ENCODE peak calls at places on chromosomes 5 and 9, in five cellular contexts. One of them, this sample, is unnamed.

GRCh38 chr9:93093449-93094293 is 2.3 kb upstream of the CARD19 start:
- DNase-seq in cardiac fibroblast: no peak
- DNase-seq in lower lobe of right lung: peak
- DNase-seq in ovary: peak
- DNase-seq in stomach: no peak
- DNase-seq in this sample: no peak

GRCh38 chr9:123339666-123340414 is 16.2 kb upstream of the CRB2 start:
- DNase-seq in stomach: no peak
- DNase-seq in cardiac fibroblast: no peak
- DNase-seq in ovary: no peak
- DNase-seq in lower lobe of right lung: no peak
- DNase-seq in this sample: no peak

GRCh38 chr9:91986248-91986647 is 36.2 kb upstream of the ROR2 start:
- DNase-seq in cardiac fibroblast: no peak
- DNase-seq in ovary: no peak
- DNase-seq in lower lobe of right lung: no peak
- DNase-seq in stomach: no peak
- DNase-seq in this sample: no peak

GRCh38 chr9:36396985-36397384 is 3.1 kb downstream of the RNF38 start:
- DNase-seq in lower lobe of right lung: no peak
- DNase-seq in stomach: no peak
- DNase-seq in ovary: no peak
- DNase-seq in cardiac fibroblast: no peak
- DNase-seq in this sample: peak

GRCh38 chr5:172090976-172091547 is 84.6 kb upstream of the FBXW11 start:
- DNase-seq in stomach: no peak
- DNase-seq in ovary: no peak
- DNase-seq in lower lobe of right lung: no peak
- DNase-seq in cardiac fibroblast: no peak
- DNase-seq in this sample: no peak

GRCh38 chr9:78032599-78033457 is 1.2 kb upstream of the GNAQ start:
- DNase-seq in lower lobe of right lung: no peak
- DNase-seq in stomach: no peak
- DNase-seq in ovary: no peak
- DNase-seq in cardiac fibroblast: no peak
- DNase-seq in this sample: no peak

GRCh38 chr5:154143121-154143725 is 47.3 kb upstream of the GALNT10 start:
- DNase-seq in lower lobe of right lung: no peak
- DNase-seq in stomach: no peak
- DNase-seq in cardiac fibroblast: no peak
- DNase-seq in ovary: no peak
- DNase-seq in this sample: no peak

GRCh38 chr9:76414656-76415055 is 20.4 kb upstream of the RFK start:
- DNase-seq in lower lobe of right lung: no peak
- DNase-seq in stomach: no peak
- DNase-seq in cardiac fibroblast: peak
- DNase-seq in ovary: no peak
- DNase-seq in this sample: peak

GRCh38 chr5:137015540-137016116 is 483.5 kb downstream of the SPOCK1 start:
- DNase-seq in cardiac fibroblast: no peak
- DNase-seq in lower lobe of right lung: no peak
- DNase-seq in stomach: no peak
- DNase-seq in ovary: no peak
- DNase-seq in this sample: no peak

GRCh38 chr9:31119882-31120481 is 1264.5 kb upstream of the ACO1 start:
- DNase-seq in ovary: no peak
- DNase-seq in lower lobe of right lung: no peak
- DNase-seq in cardiac fibroblast: peak
- DNase-seq in stomach: peak
- DNase-seq in this sample: peak

GRCh38 chr5:133245191-133246052 is 193.6 kb downstream of the HSPA4 start:
- DNase-seq in stomach: no peak
- DNase-seq in ovary: no peak
- DNase-seq in cardiac fibroblast: peak
- DNase-seq in lower lobe of right lung: peak
- DNase-seq in this sample: peak

GRCh38 chr5:157554180-157555030 is 21.2 kb downstream of the ADAM19 start:
- DNase-seq in stomach: no peak
- DNase-seq in ovary: no peak
- DNase-seq in lower lobe of right lung: no peak
- DNase-seq in cardiac fibroblast: no peak
- DNase-seq in this sample: no peak

GRCh38 chr9:118318770-118319443 is 614.7 kb downstream of the TLR4 start:
- DNase-seq in ovary: no peak
- DNase-seq in lower lobe of right lung: no peak
- DNase-seq in stomach: no peak
- DNase-seq in cardiac fibroblast: no peak
- DNase-seq in this sample: peak

GRCh38 chr5:12360218-12360617 is 456.0 kb upstream of the CTNND2 start:
- DNase-seq in cardiac fibroblast: no peak
- DNase-seq in lower lobe of right lung: no peak
- DNase-seq in ovary: no peak
- DNase-seq in stomach: no peak
- DNase-seq in this sample: no peak

GRCh38 chr5:79093762-79094161 is 17.8 kb upstream of the BHMT start:
- DNase-seq in ovary: no peak
- DNase-seq in stomach: no peak
- DNase-seq in lower lobe of right lung: no peak
- DNase-seq in cardiac fibroblast: no peak
- DNase-seq in this sample: no peak

GRCh38 chr9:4494806-4495205 is 4.5 kb downstream of the SLC1A1 start:
- DNase-seq in lower lobe of right lung: no peak
- DNase-seq in ovary: no peak
- DNase-seq in stomach: no peak
- DNase-seq in cardiac fibroblast: no peak
- DNase-seq in this sample: no peak

GRCh38 chr5:132827943-132828673 is 2.3 kb downstream of the SHROOM1 start:
- DNase-seq in cardiac fibroblast: no peak
- DNase-seq in lower lobe of right lung: no peak
- DNase-seq in ovary: no peak
- DNase-seq in stomach: no peak
- DNase-seq in this sample: no peak

GRCh38 chr9:137025120-137025966 is 2.7 kb downstream of the ABCA2 start:
- DNase-seq in cardiac fibroblast: no peak
- DNase-seq in ovary: no peak
- DNase-seq in lower lobe of right lung: no peak
- DNase-seq in stomach: peak
- DNase-seq in this sample: no peak

DNA sequence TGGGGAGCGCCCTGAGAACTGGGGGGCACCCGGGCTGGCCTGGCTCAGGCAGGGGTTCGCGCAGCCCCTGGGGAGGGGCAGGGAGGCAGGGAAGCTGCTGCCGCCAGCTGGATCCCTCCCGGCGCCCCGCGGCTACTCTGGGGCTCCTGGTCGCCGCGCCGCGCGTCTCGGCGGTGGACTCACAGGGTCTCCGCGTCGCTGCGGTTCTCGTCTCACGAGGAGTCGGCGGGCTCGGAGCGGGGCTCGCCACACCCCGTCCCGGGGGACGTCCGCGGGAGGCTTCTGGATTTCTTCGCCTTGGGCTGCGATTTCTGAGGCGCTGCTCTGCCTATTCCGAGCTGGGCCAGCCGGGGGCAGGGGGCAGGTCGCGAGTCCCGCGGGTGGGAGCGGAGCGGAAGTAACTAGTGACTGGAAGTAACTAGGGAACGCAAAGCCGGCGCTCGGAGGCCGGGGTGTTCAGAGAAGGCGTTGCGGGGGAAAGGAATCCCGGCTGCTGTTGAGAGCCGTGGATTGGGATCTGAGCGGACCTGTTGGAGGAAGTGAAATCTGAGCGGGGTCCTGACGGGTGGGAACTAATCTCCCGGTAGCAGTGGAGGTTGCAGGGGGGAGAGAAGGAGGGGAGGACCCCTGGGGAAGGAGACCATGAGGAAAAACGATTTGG is 509 bp downstream of the CYSTM1 start:
- DNase-seq in cardiac fibroblast: peak
- DNase-seq in lower lobe of right lung: peak
- DNase-seq in ovary: peak
- DNase-seq in stomach: peak
- DNase-seq in this sample: peak
- TF ChIP-seq CTCF in cardiac fibroblast: peak
- TF ChIP-seq CTCF in lower lobe of right lung: peak
- TF ChIP-seq CTCF in ovary: peak
- TF ChIP-seq CTCF in stomach: peak
- TF ChIP-seq CTCF in this sample: peak

DNA sequence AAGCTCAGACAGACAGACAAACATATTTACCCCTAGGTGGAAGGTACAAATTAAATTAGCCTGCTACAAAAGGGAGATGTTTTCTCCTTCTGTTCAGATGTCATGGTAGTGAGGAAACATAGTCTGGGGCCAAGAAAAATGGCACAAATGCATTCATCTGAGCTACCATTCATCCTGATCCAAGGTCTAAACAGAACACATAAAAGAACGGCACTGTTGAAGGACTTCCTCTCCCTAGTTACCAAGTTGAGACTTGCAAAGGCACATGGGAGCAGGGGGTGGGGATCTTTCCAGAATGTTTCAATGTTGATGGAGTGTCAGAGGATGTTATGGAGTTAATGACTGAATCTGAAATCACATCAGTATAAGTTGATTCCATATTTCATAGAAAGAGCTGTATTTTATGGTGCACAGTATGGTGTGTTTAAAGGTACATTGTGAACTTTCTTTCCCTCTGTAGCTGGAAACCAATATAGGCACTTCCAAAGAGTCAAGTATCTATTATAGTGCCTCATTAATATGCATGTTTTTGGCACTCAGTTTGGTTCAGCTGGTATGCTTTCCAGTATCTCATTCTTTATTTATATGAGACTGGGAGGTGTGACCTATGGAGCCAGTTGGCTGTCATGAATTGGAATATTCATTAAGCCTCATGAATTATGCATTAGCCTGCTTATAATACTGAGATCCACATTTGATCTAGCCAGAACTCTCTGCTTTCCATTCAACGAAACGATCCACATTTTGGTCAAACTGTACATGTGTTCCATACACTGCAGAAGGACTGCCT is 603.1 kb downstream of the NR2F1-AS1 start:
- DNase-seq in lower lobe of right lung: no peak
- DNase-seq in cardiac fibroblast: no peak
- DNase-seq in stomach: no peak
- DNase-seq in ovary: no peak
- DNase-seq in this sample: no peak
- H3K4me3 ChIP-seq in lower lobe of right lung: no peak
- H3K4me3 ChIP-seq in cardiac fibroblast: no peak
- H3K4me3 ChIP-seq in stomach: no peak
- H3K4me3 ChIP-seq in ovary: no peak
- H3K4me3 ChIP-seq in this sample: no peak

GRCh38 chr5:15791859-15792258 is 291.9 kb downstream of the FBXL7 start:
- DNase-seq in cardiac fibroblast: no peak
- DNase-seq in lower lobe of right lung: no peak
- DNase-seq in ovary: no peak
- DNase-seq in stomach: no peak
- DNase-seq in this sample: peak

GRCh38 chr5:15796096-15796495 is 296.1 kb downstream of the FBXL7 start:
- DNase-seq in cardiac fibroblast: no peak
- DNase-seq in stomach: no peak
- DNase-seq in ovary: no peak
- DNase-seq in lower lobe of right lung: no peak
- DNase-seq in this sample: no peak

GRCh38 chr5:15796557-15796956 is 296.6 kb downstream of the FBXL7 start:
- DNase-seq in cardiac fibroblast: no peak
- DNase-seq in stomach: no peak
- DNase-seq in ovary: no peak
- DNase-seq in lower lobe of right lung: no peak
- DNase-seq in this sample: no peak

GRCh38 chr5:15797116-15797515 is 297.1 kb downstream of the FBXL7 start:
- DNase-seq in ovary: no peak
- DNase-seq in cardiac fibroblast: no peak
- DNase-seq in stomach: no peak
- DNase-seq in lower lobe of right lung: no peak
- DNase-seq in this sample: no peak

DNA sequence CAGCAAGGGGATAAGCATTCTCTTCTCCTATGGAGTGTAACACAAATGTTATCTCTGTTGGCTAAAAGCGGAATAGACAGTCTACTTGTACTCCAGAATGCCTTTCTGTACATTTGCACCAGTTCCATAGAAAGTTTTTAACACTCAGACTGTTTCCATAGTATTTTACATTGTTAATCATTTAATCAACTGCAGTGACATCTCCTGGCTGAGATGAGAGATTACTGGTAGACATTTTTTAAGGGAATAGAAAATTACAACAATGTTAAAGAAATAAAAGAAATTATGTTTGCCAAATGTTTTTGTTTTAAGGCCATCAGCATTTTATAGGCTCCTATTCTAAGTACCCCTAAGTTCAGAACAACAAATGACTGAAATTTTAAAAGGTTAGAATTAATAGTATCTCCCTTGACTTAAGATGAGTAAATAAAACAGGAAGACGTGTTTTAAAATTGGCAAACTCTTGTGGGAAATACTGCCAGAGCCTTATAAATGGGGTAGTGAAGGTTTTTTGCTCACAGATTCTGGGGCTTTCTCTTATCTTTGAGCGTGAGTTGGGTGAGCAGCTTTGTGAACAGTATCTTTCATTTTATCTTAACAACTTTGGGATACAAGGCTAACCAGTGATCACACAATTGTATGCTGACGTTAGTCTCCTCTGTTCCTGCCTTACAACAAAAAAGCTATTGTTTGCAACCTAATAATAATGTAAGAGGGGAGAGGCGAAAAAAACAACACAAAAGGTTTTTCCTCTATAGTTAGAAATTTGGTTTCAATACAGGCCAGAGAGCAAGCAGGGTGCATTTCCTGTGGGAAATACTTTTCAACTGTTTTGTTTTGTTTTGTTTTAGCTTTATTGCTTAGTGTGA is 294.4 kb downstream of the FBXL7 start:
- DNase-seq in cardiac fibroblast: peak
- DNase-seq in stomach: no peak
- DNase-seq in lower lobe of right lung: no peak
- DNase-seq in ovary: no peak
- DNase-seq in this sample: peak
- TF ChIP-seq CTCF in cardiac fibroblast: no peak
- TF ChIP-seq CTCF in stomach: no peak
- TF ChIP-seq CTCF in lower lobe of right lung: peak
- TF ChIP-seq CTCF in ovary: no peak
- TF ChIP-seq CTCF in this sample: peak

GRCh38 chr9:14746655-14747054 is 24.1 kb upstream of the CER1 start:
- DNase-seq in ovary: no peak
- DNase-seq in cardiac fibroblast: peak
- DNase-seq in stomach: no peak
- DNase-seq in lower lobe of right lung: no peak
- DNase-seq in this sample: no peak

GRCh38 chr9:14747116-14747515 is 24.6 kb upstream of the CER1 start:
- DNase-seq in cardiac fibroblast: no peak
- DNase-seq in ovary: no peak
- DNase-seq in lower lobe of right lung: no peak
- DNase-seq in stomach: no peak
- DNase-seq in this sample: no peak

GRCh38 chr9:14744768-14745167 is 22.2 kb upstream of the CER1 start:
- DNase-seq in lower lobe of right lung: no peak
- DNase-seq in stomach: no peak
- DNase-seq in ovary: no peak
- DNase-seq in cardiac fibroblast: no peak
- DNase-seq in this sample: no peak

DNA sequence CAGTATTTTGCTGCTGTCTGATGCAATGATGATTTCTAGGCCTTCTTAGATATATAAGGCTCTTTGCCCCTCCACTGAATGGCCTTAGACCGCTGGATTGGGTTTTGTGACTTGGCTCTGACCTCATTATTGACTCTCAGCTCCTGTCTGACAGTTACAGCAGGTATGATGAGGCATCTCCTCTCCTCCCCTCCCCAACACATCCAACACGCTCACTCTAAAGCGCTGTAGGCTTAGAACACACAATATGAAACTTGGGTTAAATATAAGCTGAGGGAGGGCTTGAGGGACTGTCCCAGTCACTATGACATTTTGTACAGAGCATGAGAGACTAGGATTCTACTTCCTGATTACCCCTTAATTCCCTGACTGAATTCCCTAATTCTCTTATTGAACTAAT is 18.8 kb upstream of the CER1 start:
- DNase-seq in cardiac fibroblast: no peak
- DNase-seq in lower lobe of right lung: no peak
- DNase-seq in ovary: no peak
- DNase-seq in stomach: no peak
- DNase-seq in this sample: no peak
- H3K4me3 ChIP-seq in cardiac fibroblast: no peak
- H3K4me3 ChIP-seq in lower lobe of right lung: no peak
- H3K4me3 ChIP-seq in ovary: no peak
- H3K4me3 ChIP-seq in stomach: no peak
- H3K4me3 ChIP-seq in this sample: no peak

This sample was measured in fibroblast of mammary gland.